ENCODE peak calls at places on chromosomes 13 and 19, in eight cellular contexts. D is stimulated activated CD8-positive, alpha-beta memory T cell treated with anti-CD3 and anti-CD28 coated beads, Interleukin-4, amount 100 ng/mL, for 24 hours; Y is NCI-H1105 treated with DMSO at 0.1 percent for 48 hours; V is endothelial cell; N is HAP-1; G is stomach; R is Peyer's patch; O is T1000. Q is an unnamed sample.

GRCh38 chr19:15249912-15250634 is 17.8 kb upstream of the EPHX3 start:
- DNase-seq in D (no peak), Y (no peak), V (no peak), N (no peak), G (no peak), R (no peak), O (peak; percentile 49), Q (no peak)

GRCh38 chr19:38841787-38842438 is 7.9 kb downstream of the HNRNPL start:
- DNase-seq in D (no peak), Y (no peak), V (no peak), N (no peak), G (no peak), R (peak; percentile 78), O (no peak), Q (no peak)

GRCh38 chr19:30160426-30160825 is 211.8 kb upstream of the ZNF536 start:
- DNase-seq in D (no peak), Y (no peak), V (no peak), N (no peak), G (no peak), R (no peak), O (no peak), Q (no peak)

GRCh38 chr19:45380107-45380506 is 9.7 kb upstream of the ERCC2 start:
- DNase-seq in D (no peak), Y (no peak), V (no peak), N (no peak), G (no peak), R (no peak), O (no peak), Q (no peak)

GRCh38 chr13:73327579-73327978 is 268.8 kb downstream of the KLF5 start:
- DNase-seq in D (no peak), Y (no peak), V (no peak), N (no peak), G (no peak), R (no peak), O (no peak), Q (no peak)

GRCh38 chr13:36332986-36333385 is 13.2 kb downstream of the SPART start:
- DNase-seq in D (no peak), Y (no peak), V (no peak), N (no peak), G (no peak), R (no peak), O (no peak), Q (no peak)

GRCh38 chr19:46471116-46471733 is at the start of gene PNMA8A:
- DNase-seq in D (no peak), Y (peak; percentile 95), V (peak; percentile 75), N (peak; percentile 76), G (peak; percentile 44), R (peak; percentile 50), O (no peak), Q (no peak)

GRCh38 chr19:4991996-4992698 is 23.2 kb downstream of the KDM4B start:
- DNase-seq in D (no peak), Y (no peak), V (no peak), N (no peak), G (no peak), R (no peak), O (no peak), Q (no peak)

GRCh38 chr13:78239681-78240080 is 321.1 kb upstream of the EDNRB start:
- DNase-seq in D (no peak), Y (no peak), V (no peak), N (no peak), G (no peak), R (no peak), O (no peak), Q (no peak)

GRCh38 chr13:99059498-99060070 is 81.7 kb upstream of the DOCK9 start:
- DNase-seq in D (no peak), Y (no peak), V (no peak), N (no peak), G (no peak), R (no peak), O (no peak), Q (no peak)

GRCh38 chr13:100630564-100630963 is 42.0 kb upstream of the GGACT start:
- DNase-seq in D (no peak), Y (no peak), V (no peak), N (peak; percentile 79), G (no peak), R (no peak), O (no peak), Q (no peak)

GRCh38 chr19:22604571-22605274 is 29.4 kb upstream of the ZNF492 start:
- DNase-seq in D (no peak), Y (no peak), V (no peak), N (no peak), G (no peak), R (no peak), O (no peak), Q (no peak)

GRCh38 chr13:23160241-23161175 is 20.3 kb upstream of the SGCG start:
- DNase-seq in D (no peak), Y (no peak), V (no peak), N (no peak), G (no peak), R (no peak), O (no peak), Q (no peak)

GRCh38 chr13:97621631-97622030 is 187.7 kb downstream of the RAP2A start:
- DNase-seq in D (no peak), Y (no peak), V (no peak), N (no peak), G (no peak), R (no peak), O (no peak), Q (no peak)

GRCh38 chr19:5804516-5805464 is at the start of gene NRTN:
- DNase-seq in D (no peak), Y (peak; percentile 30), V (no peak), N (peak; percentile 34), G (peak; percentile 69), R (peak; percentile 70), O (no peak), Q (peak; percentile 67)

GRCh38 chr19:17420267-17420924 is 549 bp downstream of the MVB12A start:
- DNase-seq in D (no peak), Y (peak; percentile 32), V (peak; percentile 40), N (no peak), G (peak; percentile 35), R (peak; percentile 64), O (no peak), Q (peak; percentile 28)

GRCh38 chr19:43784251-43784980 is 3.6 kb upstream of the KCNN4 start:
- DNase-seq in D (no peak), Y (no peak), V (no peak), N (no peak), G (peak; percentile 62), R (peak; percentile 82), O (peak; percentile 73), Q (peak; percentile 89)

GRCh38 chr19:32662186-32662585 is 12.8 kb downstream of the ANKRD27 start:
- DNase-seq in D (no peak), Y (no peak), V (no peak), N (no peak), G (no peak), R (no peak), O (no peak), Q (peak; percentile 46)

GRCh38 chr19:3404324-3405260 is 38.2 kb downstream of the NFIC start:
- DNase-seq in D (no peak), Y (no peak), V (no peak), N (no peak), G (peak; percentile 88), R (peak; percentile 66), O (no peak), Q (no peak)

GRCh38 chr13:109160887-109161669 is 531.7 kb downstream of the MYO16 start:
- DNase-seq in D (no peak), Y (no peak), V (no peak), N (no peak), G (no peak), R (no peak), O (no peak), Q (no peak)

GRCh38 chr13:109315481-109315880 is 470.9 kb downstream of the IRS2 start:
- DNase-seq in D (no peak), Y (no peak), V (no peak), N (no peak), G (no peak), R (no peak), O (no peak), Q (no peak)

GRCh38 chr13:72255908-72256307 is 388.9 kb upstream of the DACH1 start:
- DNase-seq in D (no peak), Y (peak; percentile 22), V (peak; percentile 56), N (peak; percentile 79), G (no peak), R (no peak), O (no peak), Q (no peak)

GRCh38 chr13:77860621-77861020 is 58.0 kb downstream of the EDNRB start:
- DNase-seq in D (no peak), Y (no peak), V (no peak), N (no peak), G (no peak), R (no peak), O (no peak), Q (no peak)

Q was measured in OCI-LY7.